ENCODE peak calls at places on chromosome 11, in nine cellular contexts. V is HCT116, K is sigmoid colon, A is heart left ventricle, M is prostate gland, C is Peyer's patch, Q is breast epithelium, N is right lobe of liver, D is ovary. O is an unnamed sample. For H3K9me3 and H3K36me3, the result is how much of the 10 kb centered on the place peaks cover.

GRCh38 chr11:63445720-63446119 is 45.2 kb downstream of the PLAAT5 start:
- DNase-seq in Q (no peak), N (no peak), V (no peak), M (no peak), A (no peak), D (no peak), C (no peak), K (no peak), O (no peak)

GRCh38 chr11:36453678-36454077 is 56.4 kb downstream of the TRAF6 start:
- DNase-seq in V (no peak), C (peak), A (no peak), Q (no peak), M (no peak), D (no peak), K (no peak), N (no peak), O (no peak)

GRCh38 chr11:76270387-76270786 is 64.1 kb upstream of the WNT11 start:
- DNase-seq in N (no peak), Q (no peak), C (no peak), D (no peak), A (no peak), V (no peak), K (no peak), M (no peak), O (no peak)

GRCh38 chr11:122234257-122234656 is 118.2 kb upstream of the BLID start:
- DNase-seq in Q (no peak), D (no peak), M (no peak), K (no peak), A (no peak), C (no peak), V (no peak), N (no peak), O (no peak)

GRCh38 chr11:9663699-9664275 is at the start of gene SWAP70:
- DNase-seq in D (peak), Q (peak), C (peak), M (peak), N (peak), K (peak), A (peak), V (peak), O (peak)

GRCh38 chr11:34570584-34570983 is 50.3 kb upstream of the EHF start:
- DNase-seq in C (no peak), M (peak), K (no peak), Q (peak), V (no peak), D (no peak), N (no peak), A (no peak), O (no peak)

GRCh38 chr11:64755681-64756361 is 4.0 kb downstream of the PYGM start:
- DNase-seq in A (peak), C (no peak), D (no peak), M (no peak), K (peak), N (no peak), Q (peak), V (no peak), O (no peak)

GRCh38 chr11:126879516-126879915 is 121.1 kb downstream of the KIRREL3 start:
- DNase-seq in K (no peak), M (no peak), D (no peak), V (no peak), Q (no peak), A (no peak), N (no peak), C (no peak), O (no peak)

GRCh38 chr11:67366546-67366945 is 6.9 kb downstream of the CLCF1 start:
- DNase-seq in V (no peak), C (no peak), Q (no peak), K (peak), D (peak), N (no peak), A (no peak), M (no peak), O (no peak)

GRCh38 chr11:110907629-110908028 is 195.4 kb upstream of the ARHGAP20 start:
- DNase-seq in K (no peak), Q (no peak), D (no peak), C (peak), V (no peak), M (peak), A (no peak), N (no peak), O (peak)

GRCh38 chr11:75536786-75537629 is 11.3 kb upstream of the GDPD5 start:
- DNase-seq in N (no peak), Q (no peak), D (no peak), C (peak), M (no peak), K (no peak), A (no peak), V (peak), O (no peak)

GRCh38 chr11:69438286-69438920 is 43.1 kb upstream of the LINC01488 start:
- DNase-seq in D (no peak), Q (no peak), M (no peak), N (no peak), K (no peak), C (no peak), V (no peak), A (no peak), O (no peak)

GRCh38 chr11:8331767-8332166 is 68.1 kb upstream of the LMO1 start:
- DNase-seq in M (no peak), K (no peak), N (no peak), A (no peak), V (no peak), Q (no peak), D (no peak), C (no peak), O (no peak)

GRCh38 chr11:121889931-121890330 is 226.1 kb downstream of the BLID start:
- DNase-seq in N (no peak), K (no peak), C (no peak), A (no peak), Q (no peak), D (no peak), M (no peak), V (no peak), O (no peak)

GRCh38 chr11:34269031-34269430 is 88.8 kb downstream of the ABTB2 start:
- DNase-seq in Q (no peak), A (no peak), M (no peak), N (no peak), K (no peak), D (no peak), C (no peak), V (no peak), O (no peak)

GRCh38 chr11:67503119-67504022 is 1.8 kb downstream of the PITPNM1 start:
- DNase-seq in D (no peak), K (no peak), C (no peak), M (no peak), N (no peak), V (no peak), A (no peak), Q (no peak), O (no peak)

GRCh38 chr11:125995313-125995712 is 49.5 kb downstream of the VSIG10L2 start:
- DNase-seq in M (no peak), V (no peak), C (no peak), K (no peak), D (no peak), N (no peak), A (no peak), Q (no peak), O (no peak)

GRCh38 chr11:79708319-79708928 is 267.6 kb upstream of the TENM4 start:
- DNase-seq in A (no peak), D (no peak), V (no peak), Q (no peak), M (no peak), K (no peak), N (no peak), C (peak), O (peak)

GRCh38 chr11:67667490-67668190 is 6.8 kb downstream of the ALDH3B2 start:
- DNase-seq in M (no peak), D (no peak), Q (no peak), A (no peak), C (peak), V (no peak), K (no peak), N (no peak), O (no peak)

GRCh38 chr11:17543574-17544180 is 539 bp downstream of the USH1C start:
- DNase-seq in K (no peak), V (no peak), Q (no peak), D (no peak), C (peak), M (no peak), N (no peak), A (no peak), O (peak)

GRCh38 chr11:106996691-106997090 is 21.6 kb downstream of the GUCY1A2 start:
- DNase-seq in M (no peak), Q (no peak), D (no peak), K (no peak), C (no peak), A (no peak), V (no peak), N (no peak), O (no peak)

GRCh38 chr11:64558065-64558745 is 32.8 kb upstream of the SLC22A12 start:
- DNase-seq in K (peak), N (no peak), Q (no peak), M (no peak), A (no peak), C (no peak), D (no peak), V (no peak), O (no peak)

GRCh38 chr11:61550665-61551227 is 30.1 kb downstream of the SYT7 start:
- DNase-seq in Q (no peak), D (no peak), V (no peak), A (no peak), C (no peak), N (no peak), M (no peak), K (no peak), O (no peak)

GRCh38 chr11:64356498-64357411 is 2.2 kb upstream of the RPS6KA4 start:
- DNase-seq in N (no peak), K (no peak), A (no peak), V (peak), D (no peak), Q (no peak), M (no peak), C (no peak), O (no peak)

GRCh38 chr11:34044664-34045485 is 6.7 kb upstream of the CAPRIN1 start:
- DNase-seq in K (no peak), A (no peak), N (no peak), M (no peak), V (peak), Q (no peak), C (no peak), D (no peak), O (no peak)

GRCh38 chr11:111739299-111739698 is 26.9 kb downstream of the PPP2R1B start:
- DNase-seq in N (no peak), C (no peak), Q (no peak), M (no peak), V (no peak), A (no peak), K (no peak), D (no peak), O (no peak)

GRCh38 chr11:831951-832528 is 712 bp upstream of the CD151 start:
- DNase-seq in A (no peak), N (no peak), K (no peak), D (no peak), M (no peak), V (no peak), Q (no peak), C (no peak), O (no peak)

GRCh38 chr11:832529-833113 is at the start of gene CD151:
- DNase-seq in M (no peak), K (no peak), C (peak), N (no peak), A (peak), V (no peak), D (no peak), Q (no peak), O (peak)

GRCh38 chr11:833849-834311 is 1.1 kb downstream of the CD151 start:
- DNase-seq in M (no peak), N (no peak), D (no peak), A (no peak), C (no peak), V (no peak), K (no peak), Q (no peak), O (peak)

GRCh38 chr11:834371-835316 is 1.9 kb downstream of the CD151 start:
- DNase-seq in K (peak), C (peak), M (peak), V (peak), A (peak), N (peak), Q (peak), D (no peak), O (peak)

GRCh38 chr11:833114-833791 is 501 bp downstream of the CD151 start:
- DNase-seq in K (no peak), D (no peak), A (peak), V (no peak), N (no peak), C (no peak), Q (no peak), M (no peak), O (peak)
- TF ChIP-seq POLR2A in K (no peak), D (no peak), A (peak), V (no peak), N (peak), C (peak), Q (no peak), M (peak), O (peak)

GRCh38 chr11:134752526-134752925 is 340.5 kb upstream of the B3GAT1 start:
- DNase-seq in Q (no peak), N (no peak), M (no peak), C (no peak), K (no peak), D (no peak), V (no peak), A (no peak), O (no peak)

GRCh38 chr11:134750619-134751018 is 338.6 kb upstream of the B3GAT1 start:
- DNase-seq in V (no peak), Q (no peak), A (no peak), N (no peak), C (peak), D (no peak), M (no peak), K (no peak), O (no peak)

GRCh38 chr11:134751825-134752224 is 339.8 kb upstream of the B3GAT1 start:
- DNase-seq in V (no peak), A (no peak), C (no peak), K (no peak), Q (no peak), N (no peak), D (no peak), M (no peak), O (no peak)

GRCh38 chr11:134752964-134753804 is 341.1 kb upstream of the B3GAT1 start:
- DNase-seq in C (no peak), N (no peak), D (no peak), K (no peak), A (no peak), Q (no peak), V (no peak), M (no peak), O (no peak)

GRCh38 chr11:134751161-134751560 is 339.1 kb upstream of the B3GAT1 start:
- DNase-seq in V (no peak), D (no peak), K (no peak), M (no peak), C (peak), A (no peak), Q (no peak), N (no peak), O (no peak)
- H3K9me3 ChIP-seq in V (under half), D (under half), K (under half), M (under half), C (under half), A (under half), Q (under half), N (under half), O (under half)

GRCh38 chr11:134150195-134150903 is 73.4 kb downstream of the NCAPD3 start:
- DNase-seq in A (no peak), D (no peak), M (peak), V (no peak), Q (no peak), N (no peak), K (peak), C (no peak), O (peak)
- H3K36me3 ChIP-seq in A (half or more), D (under half), M (under half), V (under half), Q (under half), N (under half), K (half or more), C (under half), O (under half)

GRCh38 chr11:130070109-130070828 is 575 bp downstream of the APLP2 start:
- DNase-seq in M (peak), Q (peak), V (no peak), N (peak), K (peak), D (peak), A (peak), C (peak), O (peak)

GRCh38 chr11:130068986-130069683 is 559 bp upstream of the APLP2 start:
- DNase-seq in A (peak), K (peak), Q (peak), V (peak), M (peak), N (peak), D (no peak), C (peak), O (peak)

GRCh38 chr11:130070829-130071205 is 1.1 kb downstream of the APLP2 start:
- DNase-seq in K (no peak), A (no peak), C (peak), M (peak), Q (no peak), N (peak), V (no peak), D (no peak), O (peak)

GRCh38 chr11:130068546-130068985 is 1.1 kb upstream of the APLP2 start:
- DNase-seq in A (no peak), V (no peak), D (peak), C (no peak), N (no peak), Q (no peak), M (no peak), K (no peak), O (no peak)

DNA sequence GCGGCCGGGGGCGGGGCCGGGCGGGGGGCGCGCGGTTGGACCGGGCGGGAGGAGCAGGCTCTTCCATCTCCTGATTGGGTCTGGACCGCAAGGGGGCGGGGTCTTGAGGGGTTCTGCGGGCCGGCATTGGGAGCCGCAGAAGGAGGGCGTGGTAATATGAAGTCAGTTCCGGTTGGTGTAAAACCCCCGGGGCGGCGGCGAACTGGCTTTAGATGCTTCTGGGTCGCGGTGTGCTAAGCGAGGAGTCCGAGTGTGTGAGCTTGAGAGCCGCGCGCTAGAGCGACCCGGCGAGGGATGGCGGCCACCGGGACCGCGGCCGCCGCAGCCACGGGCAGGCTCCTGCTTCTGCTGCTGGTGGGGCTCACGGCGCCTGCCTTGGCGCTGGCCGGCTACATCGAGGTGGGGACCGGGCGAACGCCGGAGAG is at the start of gene APLP2:
- DNase-seq in A (peak), N (peak), K (peak), M (peak), D (peak), Q (peak), V (peak), C (peak), O (peak)
- TF ChIP-seq POLR2A in A (peak), N (peak), K (peak), M (peak), D (peak), Q (peak), V (peak), C (peak), O (peak)

DNA sequence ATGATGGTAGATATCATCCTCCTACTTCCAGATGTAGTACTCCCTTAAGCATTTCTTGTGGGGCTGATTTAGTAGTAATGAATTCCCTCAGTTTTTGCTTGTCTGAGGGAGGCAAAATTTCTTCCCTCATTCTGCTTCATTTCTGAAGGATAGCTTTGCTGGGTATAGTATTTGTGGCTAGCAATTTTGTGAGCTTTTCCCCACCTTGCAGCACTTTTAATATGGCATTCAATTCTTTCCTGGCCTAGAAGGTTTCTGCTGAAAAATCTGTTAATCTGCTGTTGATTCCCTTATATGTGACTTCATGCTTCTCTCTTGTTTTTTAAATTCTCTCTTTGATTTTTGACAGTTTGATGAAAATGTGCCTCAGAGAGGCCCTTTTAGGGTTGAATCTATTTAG is 50.4 kb downstream of the KCNQ1OT1 start:
- DNase-seq in A (no peak), M (no peak), D (no peak), K (no peak), V (no peak), N (no peak), C (no peak), Q (no peak), O (no peak)
- H3K9me3 ChIP-seq in A (half or more), M (under half), D (under half), K (under half), V (under half), N (under half), C (under half), Q (half or more), O (under half)

DNA sequence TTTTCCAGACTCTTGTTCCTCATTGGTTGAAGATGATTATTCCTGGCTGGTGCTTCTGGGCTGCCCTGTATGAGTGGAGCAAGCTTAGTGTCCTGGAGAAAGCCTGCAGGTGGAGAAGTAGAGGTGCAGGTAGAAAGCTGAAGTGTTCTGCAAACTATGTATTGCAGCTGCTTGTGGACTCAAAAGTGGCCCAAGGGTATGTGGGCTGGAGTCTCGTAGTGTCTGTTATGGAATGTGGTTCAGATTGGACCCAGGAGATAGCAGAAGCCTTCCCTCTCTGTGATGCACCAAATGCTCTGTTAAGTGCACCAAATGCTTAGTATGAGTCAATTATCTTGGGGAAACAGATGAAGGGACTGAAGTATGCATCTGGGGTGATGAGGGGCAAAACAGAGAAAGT is 122.8 kb upstream of the CCDC90B start:
- DNase-seq in C (no peak), Q (no peak), A (no peak), K (no peak), D (no peak), M (no peak), N (no peak), V (no peak), O (no peak)
- H3K36me3 ChIP-seq in C (under half), Q (under half), A (under half), K (under half), D (under half), M (under half), N (under half), V (under half), O (under half)

GRCh38 chr11:315051-315481 is 1.2 kb downstream of the IFITM1 start:
- DNase-seq in K (no peak), M (no peak), Q (no peak), N (peak), D (no peak), V (no peak), A (no peak), C (peak), O (no peak)

GRCh38 chr11:313304-313786 is 495 bp upstream of the IFITM1 start:
- DNase-seq in Q (no peak), N (peak), M (no peak), D (no peak), A (no peak), C (no peak), V (no peak), K (no peak), O (no peak)

GRCh38 chr11:315516-315994 is 1.7 kb downstream of the IFITM1 start:
- DNase-seq in D (no peak), Q (no peak), N (no peak), K (peak), C (peak), V (no peak), A (no peak), M (no peak), O (no peak)

GRCh38 chr11:312092-312816 is 1.6 kb upstream of the IFITM1 start:
- DNase-seq in V (no peak), K (no peak), A (no peak), D (no peak), Q (no peak), M (no peak), C (peak), N (no peak), O (no peak)

GRCh38 chr11:313787-314547 is at the start of gene IFITM1:
- DNase-seq in V (no peak), D (peak), A (no peak), Q (no peak), C (peak), N (peak), K (no peak), M (peak), O (peak)
- TF ChIP-seq POLR2A in V (no peak), D (peak), A (peak), Q (no peak), C (peak), N (peak), K (peak), M (peak), O (peak)